ENCODE peak calls at places on chromosomes 3 and 15, in nine cellular contexts. One of them, this sample, is unnamed.

GRCh38 chr3:72591522-72592421 is 256.5 kb downstream of the SHQ1 start:
- DNase-seq in cardiac muscle cell: peak; percentile 54
- DNase-seq in uterus: peak; percentile 57
- DNase-seq in tibial nerve: peak; percentile 54
- DNase-seq in SK-N-SH: no peak
- DNase-seq in ovary: peak; percentile 60
- DNase-seq in thoracic aorta: peak; percentile 10
- DNase-seq in fibroblast of lung: peak; percentile 95
- DNase-seq in stomach: no peak
- DNase-seq in this sample: peak; percentile 94

GRCh38 chr15:47582283-47582682 is 135.0 kb upstream of the SEMA6D start:
- DNase-seq in cardiac muscle cell: no peak
- DNase-seq in uterus: no peak
- DNase-seq in tibial nerve: no peak
- DNase-seq in SK-N-SH: no peak
- DNase-seq in ovary: no peak
- DNase-seq in thoracic aorta: no peak
- DNase-seq in fibroblast of lung: no peak
- DNase-seq in stomach: no peak
- DNase-seq in this sample: no peak

GRCh38 chr3:112973325-112974177 is 1.4 kb downstream of the CD200R1 start:
- DNase-seq in cardiac muscle cell: no peak
- DNase-seq in uterus: no peak
- DNase-seq in tibial nerve: no peak
- DNase-seq in SK-N-SH: no peak
- DNase-seq in ovary: no peak
- DNase-seq in thoracic aorta: no peak
- DNase-seq in fibroblast of lung: no peak
- DNase-seq in stomach: no peak
- DNase-seq in this sample: no peak

GRCh38 chr3:177589041-177589650 is 391.9 kb upstream of the TBL1XR1 start:
- DNase-seq in cardiac muscle cell: no peak
- DNase-seq in uterus: no peak
- DNase-seq in tibial nerve: no peak
- DNase-seq in SK-N-SH: no peak
- DNase-seq in ovary: no peak
- DNase-seq in thoracic aorta: no peak
- DNase-seq in fibroblast of lung: peak; percentile 68
- DNase-seq in stomach: no peak
- DNase-seq in this sample: no peak

GRCh38 chr3:88809993-88810392 is 297.4 kb upstream of the EPHA3 start:
- DNase-seq in cardiac muscle cell: no peak
- DNase-seq in uterus: no peak
- DNase-seq in tibial nerve: no peak
- DNase-seq in SK-N-SH: no peak
- DNase-seq in ovary: no peak
- DNase-seq in thoracic aorta: no peak
- DNase-seq in fibroblast of lung: peak; percentile 42
- DNase-seq in stomach: no peak
- DNase-seq in this sample: no peak

GRCh38 chr15:57861805-57862586 is 155.5 kb downstream of the POLR2M start:
- DNase-seq in cardiac muscle cell: no peak
- DNase-seq in uterus: no peak
- DNase-seq in tibial nerve: no peak
- DNase-seq in SK-N-SH: no peak
- DNase-seq in ovary: no peak
- DNase-seq in thoracic aorta: no peak
- DNase-seq in fibroblast of lung: peak; percentile 86
- DNase-seq in stomach: no peak
- DNase-seq in this sample: peak; percentile 62

GRCh38 chr3:161221881-161222600 is 930 bp downstream of the NMD3 start:
- DNase-seq in cardiac muscle cell: peak; percentile 9
- DNase-seq in uterus: no peak
- DNase-seq in tibial nerve: no peak
- DNase-seq in SK-N-SH: peak; percentile 37
- DNase-seq in ovary: no peak
- DNase-seq in thoracic aorta: no peak
- DNase-seq in fibroblast of lung: peak; percentile 27
- DNase-seq in stomach: no peak
- DNase-seq in this sample: peak; percentile 13

GRCh38 chr3:11002456-11002855 is 9.9 kb downstream of the SLC6A1 start:
- DNase-seq in cardiac muscle cell: no peak
- DNase-seq in uterus: no peak
- DNase-seq in tibial nerve: no peak
- DNase-seq in SK-N-SH: no peak
- DNase-seq in ovary: no peak
- DNase-seq in thoracic aorta: no peak
- DNase-seq in fibroblast of lung: no peak
- DNase-seq in stomach: no peak
- DNase-seq in this sample: no peak

GRCh38 chr15:39942753-39943150 is 8.8 kb downstream of the EIF2AK4 start:
- DNase-seq in cardiac muscle cell: no peak
- DNase-seq in uterus: no peak
- DNase-seq in tibial nerve: no peak
- DNase-seq in SK-N-SH: no peak
- DNase-seq in ovary: no peak
- DNase-seq in thoracic aorta: no peak
- DNase-seq in fibroblast of lung: no peak
- DNase-seq in stomach: no peak
- DNase-seq in this sample: no peak

GRCh38 chr15:39942101-39942752 is 8.3 kb downstream of the EIF2AK4 start:
- DNase-seq in cardiac muscle cell: no peak
- DNase-seq in uterus: no peak
- DNase-seq in tibial nerve: no peak
- DNase-seq in SK-N-SH: no peak
- DNase-seq in ovary: no peak
- DNase-seq in thoracic aorta: no peak
- DNase-seq in fibroblast of lung: peak; percentile 72
- DNase-seq in stomach: no peak
- DNase-seq in this sample: no peak

GRCh38 chr15:39946862-39947261 is 12.9 kb downstream of the EIF2AK4 start:
- DNase-seq in cardiac muscle cell: no peak
- DNase-seq in uterus: no peak
- DNase-seq in tibial nerve: no peak
- DNase-seq in SK-N-SH: no peak
- DNase-seq in ovary: no peak
- DNase-seq in thoracic aorta: no peak
- DNase-seq in fibroblast of lung: peak; percentile 42
- DNase-seq in stomach: no peak
- DNase-seq in this sample: no peak

GRCh38 chr15:39947401-39948197 is 13.7 kb downstream of the EIF2AK4 start:
- DNase-seq in cardiac muscle cell: no peak
- DNase-seq in uterus: no peak
- DNase-seq in tibial nerve: no peak
- DNase-seq in SK-N-SH: no peak
- DNase-seq in ovary: no peak
- DNase-seq in thoracic aorta: no peak
- DNase-seq in fibroblast of lung: no peak
- DNase-seq in stomach: no peak
- DNase-seq in this sample: no peak

GRCh38 chr15:39944711-39945110 is 10.8 kb downstream of the EIF2AK4 start:
- DNase-seq in cardiac muscle cell: no peak
- DNase-seq in uterus: no peak
- DNase-seq in tibial nerve: no peak
- DNase-seq in SK-N-SH: no peak
- DNase-seq in ovary: no peak
- DNase-seq in thoracic aorta: no peak
- DNase-seq in fibroblast of lung: peak; percentile 97
- DNase-seq in stomach: no peak
- DNase-seq in this sample: no peak
- H3K36me3 ChIP-seq in cardiac muscle cell: peaks cover 25% of the 10 kb centered on the region
- H3K36me3 ChIP-seq in uterus: no peaks in the 10 kb centered on the region
- H3K36me3 ChIP-seq in tibial nerve: peaks cover 2% of the 10 kb centered on the region
- H3K36me3 ChIP-seq in SK-N-SH: peaks cover 70% of the 10 kb centered on the region
- H3K36me3 ChIP-seq in ovary: no peaks in the 10 kb centered on the region
- H3K36me3 ChIP-seq in thoracic aorta: peaks cover 23% of the 10 kb centered on the region
- H3K36me3 ChIP-seq in fibroblast of lung: peaks cover 9% of the 10 kb centered on the region
- H3K36me3 ChIP-seq in stomach: peaks cover 82% of the 10 kb centered on the region
- H3K36me3 ChIP-seq in this sample: peaks cover 69% of the 10 kb centered on the region

DNA sequence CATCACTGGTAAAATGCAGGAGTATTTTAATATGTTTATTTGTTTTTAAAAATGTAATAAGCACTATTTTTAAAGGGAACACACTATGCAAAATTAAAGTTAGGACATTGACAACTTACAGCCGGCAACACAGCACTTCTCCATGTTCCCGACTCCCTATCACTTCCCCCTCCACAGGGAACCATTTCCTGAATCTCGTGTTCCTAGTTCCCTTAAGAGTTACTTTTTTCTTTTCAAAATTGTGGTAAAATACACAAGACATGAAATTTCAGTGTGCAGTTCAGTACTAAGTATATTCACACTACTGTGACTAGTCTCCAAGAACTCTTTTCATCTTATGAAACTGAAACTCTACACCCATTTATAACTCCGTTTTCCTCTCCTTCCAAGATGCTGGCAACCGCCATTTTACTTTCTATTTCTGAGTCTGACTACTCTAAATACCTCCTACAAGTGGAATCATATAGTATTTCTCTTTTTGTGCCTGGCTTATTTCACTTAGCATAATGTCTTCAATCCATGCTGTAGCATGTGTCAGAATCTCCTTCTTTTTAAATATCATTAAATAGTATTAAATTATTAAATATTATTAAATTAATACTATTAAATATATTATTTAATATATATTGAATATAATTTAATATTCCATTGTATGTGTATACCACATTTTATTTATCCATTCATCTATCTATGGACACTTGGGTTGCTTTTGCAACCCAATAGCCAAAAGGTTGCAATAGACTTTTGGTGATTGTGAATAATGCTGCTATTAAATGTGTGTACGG is 25.9 kb upstream of the UBE2Q2 start:
- DNase-seq in cardiac muscle cell: no peak
- DNase-seq in uterus: no peak
- DNase-seq in tibial nerve: no peak
- DNase-seq in SK-N-SH: no peak
- DNase-seq in ovary: no peak
- DNase-seq in thoracic aorta: no peak
- DNase-seq in fibroblast of lung: no peak
- DNase-seq in stomach: no peak
- DNase-seq in this sample: no peak
- H3K4me3 ChIP-seq in cardiac muscle cell: no peak overlapping the region
- H3K4me3 ChIP-seq in uterus: no peak overlapping the region
- H3K4me3 ChIP-seq in tibial nerve: no peak overlapping the region
- H3K4me3 ChIP-seq in SK-N-SH: no peak overlapping the region
- H3K4me3 ChIP-seq in ovary: peak overlapping the region; percentile 24
- H3K4me3 ChIP-seq in thoracic aorta: peak overlapping the region; percentile 70
- H3K4me3 ChIP-seq in fibroblast of lung: no peak overlapping the region
- H3K4me3 ChIP-seq in stomach: no peak overlapping the region
- H3K4me3 ChIP-seq in this sample: peak overlapping the region; percentile 38

GRCh38 chr15:96321422-96322391 is 8.8 kb upstream of the NR2F2 start:
- DNase-seq in cardiac muscle cell: no peak
- DNase-seq in uterus: peak; percentile 72
- DNase-seq in tibial nerve: peak; percentile 19
- DNase-seq in SK-N-SH: no peak
- DNase-seq in ovary: peak; percentile 81
- DNase-seq in thoracic aorta: no peak
- DNase-seq in fibroblast of lung: peak; percentile 58
- DNase-seq in stomach: peak; percentile 54
- DNase-seq in this sample: no peak

GRCh38 chr15:96323250-96324162 is 7.0 kb upstream of the NR2F2 start:
- DNase-seq in cardiac muscle cell: no peak
- DNase-seq in uterus: no peak
- DNase-seq in tibial nerve: no peak
- DNase-seq in SK-N-SH: no peak
- DNase-seq in ovary: peak; percentile 64
- DNase-seq in thoracic aorta: no peak
- DNase-seq in fibroblast of lung: peak; percentile 3
- DNase-seq in stomach: no peak
- DNase-seq in this sample: no peak

GRCh38 chr15:96320703-96321421 is 9.6 kb upstream of the NR2F2 start:
- DNase-seq in cardiac muscle cell: no peak
- DNase-seq in uterus: no peak
- DNase-seq in tibial nerve: no peak
- DNase-seq in SK-N-SH: no peak
- DNase-seq in ovary: no peak
- DNase-seq in thoracic aorta: no peak
- DNase-seq in fibroblast of lung: peak; percentile 42
- DNase-seq in stomach: no peak
- DNase-seq in this sample: no peak

GRCh38 chr15:96324192-96324895 is 6.2 kb upstream of the NR2F2 start:
- DNase-seq in cardiac muscle cell: no peak
- DNase-seq in uterus: peak; percentile 76
- DNase-seq in tibial nerve: peak; percentile 57
- DNase-seq in SK-N-SH: no peak
- DNase-seq in ovary: peak; percentile 81
- DNase-seq in thoracic aorta: no peak
- DNase-seq in fibroblast of lung: peak; percentile 69
- DNase-seq in stomach: no peak
- DNase-seq in this sample: no peak

DNA sequence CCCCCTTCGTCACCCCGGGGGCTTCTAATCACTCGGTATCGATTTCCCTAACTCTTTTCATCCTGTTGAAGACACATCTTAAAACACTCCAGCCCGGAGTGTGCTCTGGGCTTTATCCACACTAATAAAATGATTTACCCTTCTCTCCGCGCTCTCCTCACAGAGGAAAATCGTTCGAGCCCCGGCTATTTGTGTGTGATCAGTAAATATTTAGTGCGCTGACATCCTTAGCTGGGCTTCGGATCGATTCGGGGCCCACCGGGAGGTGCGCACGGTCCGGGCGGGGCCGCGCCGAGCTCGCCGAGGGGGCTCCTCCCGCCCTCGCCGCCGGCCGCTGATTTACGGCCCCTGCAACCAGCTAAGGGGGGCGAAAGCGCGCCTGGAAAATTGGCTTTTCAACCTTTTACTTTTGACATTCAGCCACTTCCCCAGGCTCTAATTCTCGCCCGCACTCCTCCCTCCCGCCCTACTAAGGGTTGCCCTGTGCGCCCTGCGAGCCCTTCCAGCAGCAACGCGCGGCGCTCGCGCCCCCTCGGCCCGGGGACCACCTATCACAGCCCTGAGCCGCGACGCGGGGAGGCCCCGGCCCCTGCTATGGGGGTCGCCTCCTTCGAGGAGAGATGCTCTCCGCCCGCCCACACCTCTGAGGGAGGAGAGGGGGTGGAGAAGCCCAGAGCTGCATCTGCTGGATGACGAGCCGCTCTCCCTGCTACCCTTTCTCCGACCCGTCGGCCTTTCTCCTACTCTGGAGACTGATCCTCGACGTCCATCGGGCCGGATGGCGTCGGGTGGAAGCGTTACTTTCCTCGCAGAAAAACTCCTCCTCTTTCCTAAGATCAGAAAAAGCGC is 7.9 kb upstream of the NR2F2 start:
- DNase-seq in cardiac muscle cell: no peak
- DNase-seq in uterus: peak; percentile 83
- DNase-seq in tibial nerve: peak; percentile 19
- DNase-seq in SK-N-SH: no peak
- DNase-seq in ovary: peak; percentile 83
- DNase-seq in thoracic aorta: no peak
- DNase-seq in fibroblast of lung: peak; percentile 43
- DNase-seq in stomach: no peak
- DNase-seq in this sample: no peak
- H3K27me3 ChIP-seq in cardiac muscle cell: peaks cover 100% of the 10 kb centered on the region
- H3K27me3 ChIP-seq in uterus: peaks cover 4% of the 10 kb centered on the region
- H3K27me3 ChIP-seq in tibial nerve: no peaks in the 10 kb centered on the region
- H3K27me3 ChIP-seq in SK-N-SH: peaks cover 62% of the 10 kb centered on the region
- H3K27me3 ChIP-seq in ovary: no peaks in the 10 kb centered on the region
- H3K27me3 ChIP-seq in thoracic aorta: peaks cover 3% of the 10 kb centered on the region
- H3K27me3 ChIP-seq in fibroblast of lung: no peaks in the 10 kb centered on the region
- H3K27me3 ChIP-seq in stomach: peaks cover 53% of the 10 kb centered on the region
- H3K27me3 ChIP-seq in this sample: no peaks in the 10 kb centered on the region

DNA sequence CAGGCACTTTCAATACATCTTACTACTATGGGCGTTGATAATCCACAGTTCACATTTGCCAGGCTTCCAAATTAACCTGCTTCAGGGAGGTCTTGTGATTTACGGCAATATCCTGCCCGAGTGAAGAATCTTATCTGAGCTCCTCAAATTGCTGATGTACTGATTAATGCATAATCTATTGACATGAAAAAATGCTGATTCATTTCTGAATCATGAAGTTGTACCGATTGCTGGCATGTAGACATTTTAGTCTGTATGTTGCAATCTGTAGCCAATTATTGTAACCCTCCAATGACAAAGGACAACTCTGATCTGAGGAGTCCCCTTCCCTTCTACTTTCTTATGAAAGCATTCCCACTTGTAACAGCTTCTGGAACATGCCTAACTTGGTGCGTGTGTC is 97.2 kb downstream of the SEC22A start:
- DNase-seq in cardiac muscle cell: no peak
- DNase-seq in uterus: no peak
- DNase-seq in tibial nerve: no peak
- DNase-seq in SK-N-SH: no peak
- DNase-seq in ovary: no peak
- DNase-seq in thoracic aorta: no peak
- DNase-seq in fibroblast of lung: no peak
- DNase-seq in stomach: no peak
- DNase-seq in this sample: no peak
- H3K36me3 ChIP-seq in cardiac muscle cell: peaks cover 24% of the 10 kb centered on the region
- H3K36me3 ChIP-seq in uterus: no peaks in the 10 kb centered on the region
- H3K36me3 ChIP-seq in tibial nerve: no peaks in the 10 kb centered on the region
- H3K36me3 ChIP-seq in SK-N-SH: no peaks in the 10 kb centered on the region
- H3K36me3 ChIP-seq in ovary: no peaks in the 10 kb centered on the region
- H3K36me3 ChIP-seq in thoracic aorta: peaks cover 60% of the 10 kb centered on the region
- H3K36me3 ChIP-seq in fibroblast of lung: no peaks in the 10 kb centered on the region
- H3K36me3 ChIP-seq in stomach: peaks cover 91% of the 10 kb centered on the region
- H3K36me3 ChIP-seq in this sample: no peaks in the 10 kb centered on the region

This sample was measured in MG63.